ENCODE peak calls at places on chromosomes 3 and 15, in eight cellular contexts. G is MCF 10A, Z is foreskin fibroblast, N is WTC11, Y is Calu3, R is GM12864, I is GM20000, C is BE2C. S is an unnamed sample.

GRCh38 chr15:90334304-90334731 is 17.8 kb upstream of the ZNF774 start:
- DNase-seq in C (no peak), Y (peak), G (no peak), Z (no peak), I (no peak), N (no peak), R (no peak), S (no peak)

GRCh38 chr3:61358364-61358763 is 107.1 kb upstream of the FHIT start:
- DNase-seq in G (no peak), R (peak), Z (no peak), Y (no peak), C (peak), N (no peak), I (peak), S (no peak)

GRCh38 chr3:151052329-151052728 is 33.1 kb upstream of the MED12L start:
- DNase-seq in Y (no peak), Z (no peak), I (no peak), R (no peak), G (no peak), C (no peak), N (no peak), S (no peak)

GRCh38 chr3:56369914-56370313 is 98.4 kb downstream of the ERC2 start:
- DNase-seq in G (peak), Y (no peak), R (no peak), Z (no peak), C (no peak), N (no peak), I (no peak), S (no peak)

GRCh38 chr3:126519506-126520455 is 2.2 kb upstream of the UROC1 start:
- DNase-seq in Z (no peak), N (no peak), Y (no peak), C (no peak), G (no peak), R (no peak), I (no peak), S (no peak)

GRCh38 chr3:132535575-132536441 is 61.3 kb upstream of the ACKR4 start:
- DNase-seq in R (peak), G (peak), C (peak), Z (peak), Y (peak), I (peak), N (peak), S (peak)

GRCh38 chr15:70140543-70141375 is 43.0 kb upstream of the TLE3 start:
- DNase-seq in N (peak), I (peak), Z (no peak), G (peak), Y (peak), C (no peak), R (peak), S (no peak)

GRCh38 chr15:39040861-39041260 is 476.2 kb upstream of the RASGRP1 start:
- DNase-seq in R (no peak), N (no peak), Z (no peak), Y (no peak), I (no peak), C (no peak), G (no peak), S (no peak)

GRCh38 chr3:143327388-143327787 is 207.8 kb downstream of the CHST2 start:
- DNase-seq in G (peak), Z (no peak), C (no peak), I (no peak), N (no peak), R (no peak), Y (no peak), S (peak)

GRCh38 chr3:68172039-68172438 is 517.6 kb upstream of the SUCLG2 start:
- DNase-seq in G (no peak), I (no peak), Y (no peak), Z (no peak), N (no peak), R (no peak), C (no peak), S (no peak)

GRCh38 chr3:47612178-47612577 is 33.5 kb upstream of the CSPG5 start:
- DNase-seq in I (no peak), C (no peak), Y (no peak), R (no peak), Z (peak), N (no peak), G (no peak), S (peak)

GRCh38 chr3:55891106-55891505 is 404.0 kb upstream of the WNT5A start:
- DNase-seq in C (no peak), R (no peak), Y (no peak), I (no peak), Z (no peak), N (no peak), G (no peak), S (no peak)

GRCh38 chr3:71784914-71785593 is at the start of gene PROK2:
- DNase-seq in G (no peak), R (no peak), Z (no peak), I (peak), Y (peak), N (peak), C (peak), S (no peak)

GRCh38 chr3:108513961-108514360 is 3.6 kb upstream of the MYH15 start:
- DNase-seq in C (no peak), Y (no peak), I (no peak), N (no peak), G (peak), Z (peak), R (no peak), S (no peak)

GRCh38 chr3:62405117-62405516 is 31.8 kb upstream of the FEZF2 start:
- DNase-seq in I (no peak), C (no peak), R (no peak), Z (no peak), N (no peak), G (no peak), Y (no peak), S (no peak)

GRCh38 chr3:188752850-188753249 is 418.9 kb upstream of the TPRG1 start:
- DNase-seq in N (no peak), I (no peak), C (no peak), Z (no peak), G (no peak), R (no peak), Y (no peak), S (no peak)

GRCh38 chr3:178950676-178951075 is 120.9 kb downstream of the ZMAT3 start:
- DNase-seq in R (no peak), I (no peak), Y (no peak), C (no peak), N (no peak), G (peak), Z (peak), S (no peak)

GRCh38 chr3:61639991-61640390 is 78.6 kb downstream of the PTPRG start:
- DNase-seq in I (no peak), R (no peak), Z (no peak), G (no peak), Y (no peak), C (no peak), N (no peak), S (no peak)

GRCh38 chr3:153379516-153379915 is 217.5 kb downstream of the RAP2B start:
- DNase-seq in G (no peak), C (no peak), R (no peak), Z (no peak), Y (no peak), I (no peak), N (no peak), S (no peak)

GRCh38 chr15:95495033-95495541 is 835.4 kb upstream of the NR2F2 start:
- DNase-seq in N (no peak), Y (no peak), C (no peak), Z (no peak), G (no peak), I (no peak), R (no peak), S (no peak)

GRCh38 chr3:15215996-15216395 is 9.9 kb downstream of the CAPN7 start:
- DNase-seq in Z (no peak), N (no peak), C (no peak), Y (no peak), G (no peak), I (no peak), R (no peak), S (no peak)

GRCh38 chr15:91678003-91678402 is 175.5 kb upstream of the SLCO3A1 start:
- DNase-seq in C (no peak), Z (no peak), Y (no peak), G (no peak), R (no peak), N (no peak), I (no peak), S (no peak)

GRCh38 chr15:76973362-76973743 is 21.6 kb upstream of the PSTPIP1 start:
- DNase-seq in N (peak), Z (no peak), I (peak), Y (no peak), C (peak), G (peak), R (no peak), S (no peak)

GRCh38 chr3:81419196-81419595 is 342.2 kb downstream of the GBE1 start:
- DNase-seq in C (no peak), Z (peak), Y (no peak), R (no peak), G (peak), N (no peak), I (peak), S (no peak)

GRCh38 chr3:45188714-45189659 is 37.1 kb downstream of the TMEM158 start:
- DNase-seq in G (no peak), I (no peak), Y (no peak), N (no peak), R (no peak), Z (no peak), C (no peak), S (no peak)

GRCh38 chr3:17544632-17545031 is 197.8 kb downstream of the TBC1D5 start:
- DNase-seq in N (no peak), G (no peak), C (no peak), I (no peak), R (no peak), Y (no peak), Z (no peak), S (no peak)

GRCh38 chr3:149376728-149377407 is 581 bp downstream of the TM4SF1 start:
- DNase-seq in I (no peak), C (no peak), Z (no peak), Y (no peak), R (no peak), G (peak), N (no peak), S (no peak)

GRCh38 chr3:178603735-178604134 is 67.5 kb downstream of the KCNMB2 start:
- DNase-seq in R (peak), G (no peak), Z (no peak), I (no peak), C (no peak), N (no peak), Y (no peak), S (no peak)

GRCh38 chr15:90592144-90592887 is 62.6 kb downstream of the CRTC3 start:
- DNase-seq in N (no peak), Y (no peak), G (peak), Z (peak), I (no peak), R (no peak), C (no peak), S (peak)

GRCh38 chr3:129398803-129399144 is 29.7 kb downstream of the EFCAB12 start:
- DNase-seq in N (no peak), Z (no peak), Y (peak), R (no peak), I (no peak), G (peak), C (peak), S (no peak)

GRCh38 chr15:53260647-53261046 is 470.5 kb upstream of the ONECUT1 start:
- DNase-seq in N (no peak), R (no peak), C (no peak), G (no peak), Y (no peak), Z (no peak), I (no peak), S (no peak)

GRCh38 chr3:103365467-103365866 is 930.7 kb downstream of the ZPLD1 start:
- DNase-seq in G (no peak), R (no peak), N (no peak), C (no peak), I (no peak), Y (no peak), Z (no peak), S (no peak)

GRCh38 chr3:48432411-48433371 is 2.8 kb upstream of the PLXNB1 start:
- DNase-seq in Y (no peak), I (no peak), G (peak), Z (no peak), R (no peak), C (no peak), N (peak), S (no peak)

GRCh38 chr3:193970773-193971206 is 165.2 kb upstream of the HES1 start:
- DNase-seq in Y (peak), C (no peak), Z (no peak), I (no peak), R (no peak), N (no peak), G (no peak), S (no peak)

DNA sequence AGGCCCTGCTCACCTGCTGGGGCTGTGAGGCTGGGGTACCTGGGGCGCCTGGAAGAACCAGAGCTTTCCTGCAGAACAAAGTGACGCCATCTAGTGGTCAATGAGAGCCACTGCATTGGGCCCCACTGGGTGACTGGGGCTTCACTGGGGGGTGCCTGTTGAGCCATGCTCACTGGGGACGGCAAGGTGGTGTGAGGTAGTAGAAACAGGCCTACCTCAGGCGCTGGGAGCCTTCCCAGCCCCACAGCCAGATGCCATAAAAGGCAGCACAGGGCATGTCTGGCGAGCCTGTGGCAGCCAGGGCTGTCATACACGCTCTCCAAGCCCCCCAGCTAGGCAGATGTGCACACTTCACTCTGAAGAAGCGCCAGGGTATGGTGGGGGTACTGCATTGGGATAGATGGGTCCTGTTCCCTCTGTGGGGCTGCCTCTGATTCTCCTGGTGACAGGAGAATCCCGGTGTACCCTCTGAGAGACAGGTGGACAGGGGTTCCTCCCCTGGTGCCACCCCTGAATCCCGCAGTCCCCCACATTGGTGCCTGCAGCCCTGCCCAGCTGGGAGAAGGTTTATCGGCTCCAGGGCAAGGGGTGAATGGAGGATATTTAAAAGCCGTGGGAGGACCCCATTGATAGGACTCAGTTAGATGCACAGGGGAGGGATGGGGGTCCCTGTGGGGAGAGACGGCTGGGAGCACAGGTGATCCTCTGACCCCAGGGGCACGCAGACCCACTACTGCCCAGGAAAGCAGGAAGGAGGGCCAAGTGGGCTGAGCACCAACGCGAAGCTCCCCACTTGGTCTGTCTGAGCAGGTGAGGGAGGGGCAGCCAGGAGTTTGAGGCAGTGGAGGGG is 178.8 kb downstream of the NSMCE3 start:
- DNase-seq in Y (no peak), N (peak), R (no peak), I (no peak), Z (peak), C (peak), G (peak), S (no peak)
- TF ChIP-seq CTCF in Y (no peak), N (peak), R (peak), I (peak), Z (peak), C (peak), G (peak), S (peak)

GRCh38 chr15:80660114-80660513 is 35.0 kb upstream of the ABHD17C start:
- DNase-seq in Z (peak), I (no peak), N (peak), C (peak), Y (peak), R (no peak), G (peak), S (no peak)
- TF ChIP-seq CTCF in Z (peak), I (no peak), N (peak), C (peak), Y (peak), R (no peak), G (peak), S (peak)

GRCh38 chr15:68312701-68313204 is 35.2 kb downstream of the FEM1B start:
- DNase-seq in I (no peak), Z (no peak), C (no peak), R (no peak), G (no peak), Y (no peak), N (no peak), S (no peak)
- TF ChIP-seq CTCF in I (no peak), Z (no peak), C (no peak), R (no peak), G (no peak), Y (no peak), N (no peak), S (no peak)

GRCh38 chr15:78767331-78767951 is 43.8 kb downstream of the ADAMTS7 start:
- DNase-seq in R (no peak), G (no peak), Y (peak), N (peak), Z (no peak), I (no peak), C (no peak), S (no peak)
- TF ChIP-seq CTCF in R (peak), G (no peak), Y (no peak), N (no peak), Z (no peak), I (no peak), C (no peak), S (no peak)

DNA sequence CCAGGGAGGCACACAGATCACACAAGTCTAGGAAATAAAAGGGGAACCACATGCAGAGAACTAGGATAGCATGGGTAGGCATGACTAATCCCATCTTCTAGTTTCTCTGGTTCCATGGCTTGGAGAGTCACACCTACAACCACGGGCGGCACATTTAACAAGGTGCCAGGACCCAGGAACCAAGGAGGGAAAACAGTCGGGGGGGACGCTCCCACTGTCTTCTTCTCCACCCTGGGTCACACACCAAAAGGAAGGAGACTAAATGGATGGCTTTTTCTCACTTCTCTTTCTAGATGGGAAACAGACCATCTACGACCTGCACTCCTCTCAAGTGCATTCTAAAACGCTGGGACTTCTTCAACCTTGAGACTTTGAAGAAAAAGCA is 4.6 kb upstream of the SMCO1 start:
- DNase-seq in Z (peak), I (no peak), R (no peak), N (no peak), Y (no peak), C (peak), G (peak), S (no peak)
- TF ChIP-seq CTCF in Z (no peak), I (no peak), R (no peak), N (no peak), Y (no peak), C (no peak), G (no peak), S (no peak)

GRCh38 chr3:50370594-50370993 is 11.3 kb upstream of the TMEM115 start:
- DNase-seq in C (peak), Z (no peak), N (no peak), Y (peak), G (peak), R (no peak), I (no peak), S (no peak)
- TF ChIP-seq CTCF in C (peak), Z (peak), N (no peak), Y (no peak), G (no peak), R (no peak), I (no peak), S (peak)

DNA sequence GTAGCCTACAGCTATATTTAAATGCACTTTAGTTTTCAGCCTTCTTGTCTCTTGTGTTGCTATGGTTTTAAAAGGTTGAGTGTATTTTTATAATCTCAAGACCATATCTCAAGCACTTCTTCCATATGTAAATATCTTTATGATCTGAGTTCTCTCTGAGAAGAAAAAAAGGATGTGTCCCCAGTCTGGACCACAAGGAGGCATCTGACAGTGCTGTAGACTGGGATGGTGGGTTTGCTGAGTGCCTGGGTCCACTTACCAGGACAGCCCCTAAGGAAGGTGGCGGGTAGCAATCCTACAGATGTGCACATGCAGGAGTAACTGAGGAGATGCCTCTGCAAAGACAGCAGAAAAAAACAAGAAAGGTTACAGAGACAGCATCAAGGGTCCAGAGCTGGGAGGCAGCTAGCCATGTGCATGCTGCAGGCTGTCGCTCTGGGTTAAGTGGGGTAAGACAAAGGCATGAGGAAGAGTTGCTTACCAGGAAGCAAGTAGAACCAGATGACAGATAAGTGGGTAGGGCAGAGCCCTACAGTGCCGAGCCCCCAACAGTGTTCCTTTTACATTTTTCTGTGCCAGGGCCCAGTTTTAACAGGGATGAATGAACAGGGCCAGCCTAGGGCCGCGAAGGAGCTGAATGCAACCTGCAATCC is 70.5 kb upstream of the SNRK start:
- DNase-seq in I (no peak), C (no peak), Y (peak), Z (no peak), G (no peak), N (no peak), R (no peak), S (no peak)
- TF ChIP-seq CTCF in I (no peak), C (peak), Y (peak), Z (no peak), G (no peak), N (no peak), R (peak), S (peak)

DNA sequence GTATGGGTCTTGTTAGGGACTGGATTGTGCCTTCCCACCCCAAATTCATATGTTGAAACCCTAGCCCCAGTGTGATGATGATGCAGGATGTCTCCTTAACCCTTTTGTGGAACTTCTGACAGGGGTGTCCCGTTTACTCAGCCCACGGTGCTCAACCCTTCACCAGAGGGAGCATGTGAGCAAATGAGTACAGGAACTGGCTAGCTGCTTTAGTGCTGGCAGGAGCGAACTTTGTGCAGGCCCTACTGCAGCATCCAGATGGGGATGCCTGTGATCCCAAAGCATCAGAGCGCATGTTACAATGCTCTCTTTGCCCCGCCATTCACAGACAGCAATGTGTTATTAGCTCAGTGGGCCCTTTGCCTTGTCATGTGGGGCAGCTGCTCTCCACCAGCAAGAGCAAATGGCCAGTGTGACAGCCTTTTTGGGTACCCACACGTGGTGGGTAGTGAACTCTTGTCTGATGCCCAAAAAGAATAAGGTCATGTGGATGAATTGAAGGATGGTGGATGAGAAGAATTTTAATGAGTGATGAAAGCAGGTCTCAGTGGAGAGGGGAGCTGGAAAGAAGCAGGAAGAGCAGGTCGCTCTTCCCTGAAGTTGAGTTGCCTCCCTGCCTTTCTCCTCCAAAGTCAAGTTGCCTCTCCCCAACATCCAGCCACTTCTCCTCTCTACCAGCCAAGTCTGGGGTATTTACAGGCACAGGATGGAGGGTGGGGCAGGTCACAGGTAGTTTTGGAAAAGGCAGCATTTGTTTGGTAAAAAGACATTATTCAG is 63.3 kb upstream of the STRIT1 start:
- DNase-seq in G (no peak), N (peak), Y (peak), R (no peak), C (no peak), I (no peak), Z (no peak), S (no peak)
- TF ChIP-seq CTCF in G (no peak), N (no peak), Y (no peak), R (no peak), C (peak), I (no peak), Z (peak), S (peak)

GRCh38 chr3:12541625-12542024 is 3.7 kb downstream of the MKRN2OS start:
- DNase-seq in C (peak), I (no peak), Y (peak), G (no peak), N (peak), R (no peak), Z (no peak), S (no peak)
- TF ChIP-seq CTCF in C (peak), I (no peak), Y (no peak), G (no peak), N (peak), R (no peak), Z (no peak), S (no peak)